ENCODE peak calls at places on chromosomes 13 and 19, in six cellular contexts. D, L, R, T, M and G are unnamed samples.

GRCh38 chr13:76683854-76684253 is 202.4 kb downstream of the KCTD12 start:
- DNase-seq in R (no peak), L (no peak), M (no peak), T (no peak), D (no peak), G (no peak)

GRCh38 chr19:44677019-44677809 is 5.9 kb downstream of the CEACAM19 start:
- DNase-seq in R (no peak), L (no peak), M (peak), D (peak), T (no peak), G (no peak)

GRCh38 chr19:13428352-13428751 is 77.9 kb downstream of the CACNA1A start:
- DNase-seq in M (peak), T (no peak), L (no peak), R (no peak), D (no peak), G (no peak)

GRCh38 chr13:74773263-74773662 is 639.1 kb upstream of the KLF12 start:
- DNase-seq in L (no peak), M (no peak), D (no peak), R (no peak), T (no peak), G (no peak)

GRCh38 chr13:73544175-73544574 is 485.4 kb downstream of the KLF5 start:
- DNase-seq in L (no peak), T (no peak), R (no peak), D (no peak), M (no peak), G (no peak)

GRCh38 chr13:40622761-40623160 is 43.7 kb downstream of the FOXO1 start:
- DNase-seq in T (no peak), L (no peak), R (no peak), D (no peak), M (no peak), G (no peak)

GRCh38 chr13:25494708-25495411 is 123.1 kb downstream of the ATP8A2 start:
- DNase-seq in T (peak), L (no peak), R (no peak), D (no peak), M (no peak), G (no peak)

GRCh38 chr13:30446122-30446500 is 19.6 kb downstream of the HMGB1 start:
- DNase-seq in R (no peak), T (no peak), D (no peak), L (no peak), M (no peak), G (no peak)

GRCh38 chr13:48726711-48727110 is 73.0 kb downstream of the CYSLTR2 start:
- DNase-seq in D (no peak), M (no peak), L (no peak), T (no peak), R (no peak), G (no peak)

GRCh38 chr19:9981406-9982260 is 28.7 kb downstream of the COL5A3 start:
- DNase-seq in D (peak), R (no peak), L (no peak), M (peak), T (no peak), G (no peak)

GRCh38 chr19:11261431-11261901 is 858 bp downstream of the DOCK6 start:
- DNase-seq in M (no peak), T (no peak), L (no peak), D (no peak), R (no peak), G (no peak)

GRCh38 chr19:50328257-50329145 is 676 bp downstream of the KCNC3 start:
- DNase-seq in D (no peak), R (no peak), T (peak), M (no peak), L (no peak), G (no peak)

GRCh38 chr13:48804836-48805601 is 151.3 kb downstream of the CYSLTR2 start:
- DNase-seq in T (no peak), D (no peak), R (peak), M (no peak), L (no peak), G (no peak)

GRCh38 chr13:98055623-98056022 is 87.3 kb upstream of the FARP1 start:
- DNase-seq in R (no peak), M (no peak), D (no peak), T (no peak), L (no peak), G (no peak)

GRCh38 chr19:294341-294818 is 3.2 kb upstream of the PLPP2 start:
- DNase-seq in L (no peak), D (peak), R (no peak), T (no peak), M (peak), G (peak)

GRCh38 chr19:46659151-46660007 is 1.6 kb downstream of the DACT3 start:
- DNase-seq in D (no peak), L (no peak), R (no peak), T (no peak), M (peak), G (no peak)

GRCh38 chr13:28097503-28097902 is 2.9 kb downstream of the FLT3 start:
- DNase-seq in R (no peak), M (no peak), D (no peak), L (no peak), T (no peak), G (no peak)

GRCh38 chr19:39131255-39131755 is 5.7 kb downstream of the PAK4 start:
- DNase-seq in D (peak), M (peak), L (no peak), T (no peak), R (no peak), G (no peak)

GRCh38 chr13:48009298-48009697 is 8.2 kb upstream of the SUCLA2 start:
- DNase-seq in M (peak), R (no peak), D (no peak), T (no peak), L (no peak), G (no peak)

GRCh38 chr13:48158915-48159314 is 64.0 kb upstream of the MED4 start:
- DNase-seq in T (no peak), M (no peak), R (no peak), L (no peak), D (no peak), G (no peak)

GRCh38 chr13:113814435-113814821 is 49.4 kb downstream of the GAS6 start:
- DNase-seq in L (no peak), T (no peak), M (peak), R (no peak), D (peak), G (no peak)

GRCh38 chr13:47904239-47904638 is 96.8 kb downstream of the SUCLA2 start:
- DNase-seq in T (no peak), R (no peak), D (no peak), L (no peak), M (no peak), G (no peak)

GRCh38 chr19:51719251-51719901 is 4.4 kb downstream of the HAS1 start:
- DNase-seq in M (no peak), T (no peak), D (no peak), L (no peak), R (no peak), G (no peak)

GRCh38 chr13:74145249-74145970 is 11.2 kb upstream of the KLF12 start:
- DNase-seq in M (peak), D (no peak), T (no peak), R (no peak), L (no peak), G (no peak)

GRCh38 chr19:5445667-5446066 is 9.6 kb upstream of the ZNRF4 start:
- DNase-seq in M (peak), R (no peak), T (no peak), D (peak), L (no peak), G (no peak)

GRCh38 chr19:676343-677105 is at the start of gene FSTL3:
- DNase-seq in R (no peak), D (no peak), T (no peak), M (peak), L (no peak), G (no peak)

GRCh38 chr13:20465218-20465879 is 60.3 kb downstream of the CRYL1 start:
- DNase-seq in T (no peak), L (no peak), D (no peak), M (no peak), R (no peak), G (no peak)

GRCh38 chr13:98260357-98261164 is 83.5 kb upstream of the RNF113B start:
- DNase-seq in T (no peak), R (no peak), D (no peak), L (no peak), M (no peak), G (no peak)

GRCh38 chr19:36916991-36917390 is 859 bp downstream of the ZNF568 start:
- DNase-seq in L (no peak), T (no peak), D (no peak), R (no peak), M (peak), G (no peak)

GRCh38 chr13:29707876-29708543 is 112.5 kb upstream of the SLC7A1 start:
- DNase-seq in D (peak), L (no peak), R (peak), M (peak), T (no peak), G (peak)

GRCh38 chr13:24050796-24051715 is 109.5 kb upstream of the SPATA13 start:
- DNase-seq in M (no peak), L (no peak), D (no peak), T (no peak), R (no peak), G (no peak)

GRCh38 chr19:51689751-51690358 is 3.3 kb upstream of the SPACA6 start:
- DNase-seq in L (peak), T (peak), M (peak), D (peak), R (no peak), G (no peak)

GRCh38 chr19:52442179-52442578 is 11.2 kb upstream of the ZNF578 start:
- DNase-seq in T (no peak), L (no peak), D (no peak), R (no peak), M (no peak), G (no peak)

GRCh38 chr13:108342369-108343289 is 73.1 kb downstream of the TNFSF13B start:
- DNase-seq in T (peak), R (no peak), D (no peak), M (peak), L (no peak), G (no peak)

GRCh38 chr13:60329221-60329983 is 67.6 kb upstream of the TDRD3 start:
- DNase-seq in M (peak), L (peak), T (peak), R (no peak), D (no peak), G (peak)